ENCODE peak calls at places on chromosome 12, in eight cellular contexts. One of them, this sample, is unnamed.

GRCh38 chr12:6195665-6196535 is 4.3 kb upstream of the CD9 start:
- DNase-seq in esophagus squamous epithelium: no peak
- DNase-seq in fibroblast of lung: peak; percentile 83
- DNase-seq in A673: peak; percentile 78
- DNase-seq in tibial nerve: peak; percentile 97
- DNase-seq in mesenchymal stem cell: peak; percentile 92
- DNase-seq in tibial artery: peak; percentile 88
- DNase-seq in uterus: peak; percentile 94
- DNase-seq in this sample: peak; percentile 70

GRCh38 chr12:26360062-26360461 is 164.7 kb downstream of the SSPN start:
- DNase-seq in esophagus squamous epithelium: no peak
- DNase-seq in fibroblast of lung: no peak
- DNase-seq in A673: no peak
- DNase-seq in tibial nerve: peak; percentile 7
- DNase-seq in mesenchymal stem cell: no peak
- DNase-seq in tibial artery: no peak
- DNase-seq in uterus: no peak
- DNase-seq in this sample: no peak

GRCh38 chr12:51318846-51319570 is 5.0 kb downstream of the BIN2 start:
- DNase-seq in esophagus squamous epithelium: no peak
- DNase-seq in fibroblast of lung: no peak
- DNase-seq in A673: no peak
- DNase-seq in tibial nerve: no peak
- DNase-seq in mesenchymal stem cell: no peak
- DNase-seq in tibial artery: no peak
- DNase-seq in uterus: no peak
- DNase-seq in this sample: peak; percentile 61

GRCh38 chr12:65656904-65657351 is 167.4 kb upstream of the HMGA2 start:
- DNase-seq in esophagus squamous epithelium: no peak
- DNase-seq in fibroblast of lung: peak; percentile 99
- DNase-seq in A673: peak; percentile 95
- DNase-seq in tibial nerve: no peak
- DNase-seq in mesenchymal stem cell: peak; percentile 94
- DNase-seq in tibial artery: no peak
- DNase-seq in uterus: no peak
- DNase-seq in this sample: no peak

GRCh38 chr12:124625867-124626675 is 58.7 kb upstream of the NCOR2 start:
- DNase-seq in esophagus squamous epithelium: peak; percentile 42
- DNase-seq in fibroblast of lung: peak; percentile 70
- DNase-seq in A673: no peak
- DNase-seq in tibial nerve: peak; percentile 88
- DNase-seq in mesenchymal stem cell: peak; percentile 73
- DNase-seq in tibial artery: peak; percentile 93
- DNase-seq in uterus: peak; percentile 81
- DNase-seq in this sample: no peak

GRCh38 chr12:92304335-92305066 is 158.9 kb upstream of the BTG1 start:
- DNase-seq in esophagus squamous epithelium: no peak
- DNase-seq in fibroblast of lung: peak; percentile 48
- DNase-seq in A673: peak; percentile 83
- DNase-seq in tibial nerve: no peak
- DNase-seq in mesenchymal stem cell: no peak
- DNase-seq in tibial artery: no peak
- DNase-seq in uterus: no peak
- DNase-seq in this sample: no peak

GRCh38 chr12:102061096-102061555 is 665 bp downstream of the WASHC3 start:
- DNase-seq in esophagus squamous epithelium: no peak
- DNase-seq in fibroblast of lung: no peak
- DNase-seq in A673: no peak
- DNase-seq in tibial nerve: no peak
- DNase-seq in mesenchymal stem cell: peak; percentile 23
- DNase-seq in tibial artery: no peak
- DNase-seq in uterus: no peak
- DNase-seq in this sample: no peak

GRCh38 chr12:28550757-28551381 is 360.6 kb downstream of the CCDC91 start:
- DNase-seq in esophagus squamous epithelium: no peak
- DNase-seq in fibroblast of lung: peak; percentile 84
- DNase-seq in A673: peak; percentile 19
- DNase-seq in tibial nerve: no peak
- DNase-seq in mesenchymal stem cell: peak; percentile 40
- DNase-seq in tibial artery: no peak
- DNase-seq in uterus: no peak
- DNase-seq in this sample: no peak

GRCh38 chr12:92943482-92944250 is 14.6 kb upstream of the EEA1 start:
- DNase-seq in esophagus squamous epithelium: no peak
- DNase-seq in fibroblast of lung: peak; percentile 75
- DNase-seq in A673: no peak
- DNase-seq in tibial nerve: no peak
- DNase-seq in mesenchymal stem cell: peak; percentile 72
- DNase-seq in tibial artery: no peak
- DNase-seq in uterus: no peak
- DNase-seq in this sample: no peak

GRCh38 chr12:65624554-65625086 is 199.7 kb upstream of the HMGA2 start:
- DNase-seq in esophagus squamous epithelium: no peak
- DNase-seq in fibroblast of lung: no peak
- DNase-seq in A673: peak; percentile 59
- DNase-seq in tibial nerve: no peak
- DNase-seq in mesenchymal stem cell: no peak
- DNase-seq in tibial artery: no peak
- DNase-seq in uterus: no peak
- DNase-seq in this sample: no peak

GRCh38 chr12:118103601-118104382 is at the start of gene VSIG10:
- DNase-seq in esophagus squamous epithelium: no peak
- DNase-seq in fibroblast of lung: peak; percentile 71
- DNase-seq in A673: peak; percentile 51
- DNase-seq in tibial nerve: peak; percentile 23
- DNase-seq in mesenchymal stem cell: peak; percentile 67
- DNase-seq in tibial artery: peak; percentile 71
- DNase-seq in uterus: peak; percentile 72
- DNase-seq in this sample: no peak

GRCh38 chr12:50606675-50607379 is 102.0 kb downstream of the DIP2B start:
- DNase-seq in esophagus squamous epithelium: no peak
- DNase-seq in fibroblast of lung: no peak
- DNase-seq in A673: peak; percentile 58
- DNase-seq in tibial nerve: no peak
- DNase-seq in mesenchymal stem cell: no peak
- DNase-seq in tibial artery: no peak
- DNase-seq in uterus: no peak
- DNase-seq in this sample: no peak

GRCh38 chr12:44375694-44376093 is 500.4 kb downstream of the NELL2 start:
- DNase-seq in esophagus squamous epithelium: no peak
- DNase-seq in fibroblast of lung: no peak
- DNase-seq in A673: no peak
- DNase-seq in tibial nerve: no peak
- DNase-seq in mesenchymal stem cell: no peak
- DNase-seq in tibial artery: no peak
- DNase-seq in uterus: no peak
- DNase-seq in this sample: no peak

GRCh38 chr12:57203791-57204190 is 12.8 kb upstream of the NXPH4 start:
- DNase-seq in esophagus squamous epithelium: no peak
- DNase-seq in fibroblast of lung: no peak
- DNase-seq in A673: no peak
- DNase-seq in tibial nerve: no peak
- DNase-seq in mesenchymal stem cell: no peak
- DNase-seq in tibial artery: no peak
- DNase-seq in uterus: no peak
- DNase-seq in this sample: no peak

GRCh38 chr12:57201219-57201618 is 15.4 kb upstream of the NXPH4 start:
- DNase-seq in esophagus squamous epithelium: no peak
- DNase-seq in fibroblast of lung: no peak
- DNase-seq in A673: no peak
- DNase-seq in tibial nerve: no peak
- DNase-seq in mesenchymal stem cell: no peak
- DNase-seq in tibial artery: no peak
- DNase-seq in uterus: no peak
- DNase-seq in this sample: no peak

GRCh38 chr12:57201631-57202030 is 15.0 kb upstream of the NXPH4 start:
- DNase-seq in esophagus squamous epithelium: no peak
- DNase-seq in fibroblast of lung: no peak
- DNase-seq in A673: no peak
- DNase-seq in tibial nerve: no peak
- DNase-seq in mesenchymal stem cell: no peak
- DNase-seq in tibial artery: no peak
- DNase-seq in uterus: no peak
- DNase-seq in this sample: no peak

GRCh38 chr12:57203201-57203600 is 13.4 kb upstream of the NXPH4 start:
- DNase-seq in esophagus squamous epithelium: no peak
- DNase-seq in fibroblast of lung: no peak
- DNase-seq in A673: no peak
- DNase-seq in tibial nerve: no peak
- DNase-seq in mesenchymal stem cell: no peak
- DNase-seq in tibial artery: no peak
- DNase-seq in uterus: no peak
- DNase-seq in this sample: no peak

GRCh38 chr12:57202321-57202720 is 14.3 kb upstream of the NXPH4 start:
- DNase-seq in esophagus squamous epithelium: no peak
- DNase-seq in fibroblast of lung: no peak
- DNase-seq in A673: no peak
- DNase-seq in tibial nerve: no peak
- DNase-seq in mesenchymal stem cell: no peak
- DNase-seq in tibial artery: no peak
- DNase-seq in uterus: no peak
- DNase-seq in this sample: no peak
- H3K27ac ChIP-seq in esophagus squamous epithelium: no peak overlapping the region
- H3K27ac ChIP-seq in fibroblast of lung: no peak overlapping the region
- H3K27ac ChIP-seq in A673: no peak overlapping the region
- H3K27ac ChIP-seq in tibial nerve: no peak overlapping the region
- H3K27ac ChIP-seq in mesenchymal stem cell: no peak overlapping the region
- H3K27ac ChIP-seq in tibial artery: no peak overlapping the region
- H3K27ac ChIP-seq in uterus: no peak overlapping the region
- H3K27ac ChIP-seq in this sample: no peak overlapping the region

GRCh38 chr12:4379410-4379809 is at the start of gene FGF23:
- DNase-seq in esophagus squamous epithelium: no peak
- DNase-seq in fibroblast of lung: peak; percentile 9
- DNase-seq in A673: peak; percentile 63
- DNase-seq in tibial nerve: no peak
- DNase-seq in mesenchymal stem cell: peak; percentile 10
- DNase-seq in tibial artery: no peak
- DNase-seq in uterus: no peak
- DNase-seq in this sample: no peak

GRCh38 chr12:4383304-4383865 is 3.9 kb upstream of the FGF23 start:
- DNase-seq in esophagus squamous epithelium: no peak
- DNase-seq in fibroblast of lung: no peak
- DNase-seq in A673: no peak
- DNase-seq in tibial nerve: no peak
- DNase-seq in mesenchymal stem cell: no peak
- DNase-seq in tibial artery: no peak
- DNase-seq in uterus: no peak
- DNase-seq in this sample: no peak

GRCh38 chr12:4380332-4380731 is 820 bp upstream of the FGF23 start:
- DNase-seq in esophagus squamous epithelium: no peak
- DNase-seq in fibroblast of lung: no peak
- DNase-seq in A673: no peak
- DNase-seq in tibial nerve: no peak
- DNase-seq in mesenchymal stem cell: no peak
- DNase-seq in tibial artery: no peak
- DNase-seq in uterus: no peak
- DNase-seq in this sample: no peak
- H3K27me3 ChIP-seq in esophagus squamous epithelium: no peaks in the 10 kb centered on the region
- H3K27me3 ChIP-seq in fibroblast of lung: peaks cover 6% of the 10 kb centered on the region
- H3K27me3 ChIP-seq in A673: peaks cover 25% of the 10 kb centered on the region
- H3K27me3 ChIP-seq in tibial nerve: no peaks in the 10 kb centered on the region
- H3K27me3 ChIP-seq in mesenchymal stem cell: peaks cover 33% of the 10 kb centered on the region
- H3K27me3 ChIP-seq in tibial artery: peaks cover 6% of the 10 kb centered on the region
- H3K27me3 ChIP-seq in uterus: no peaks in the 10 kb centered on the region
- H3K27me3 ChIP-seq in this sample: peaks cover 27% of the 10 kb centered on the region

GRCh38 chr12:120798696-120799095 is 73.1 kb downstream of the ACADS start:
- DNase-seq in esophagus squamous epithelium: no peak
- DNase-seq in fibroblast of lung: no peak
- DNase-seq in A673: peak; percentile 15
- DNase-seq in tibial nerve: no peak
- DNase-seq in mesenchymal stem cell: no peak
- DNase-seq in tibial artery: no peak
- DNase-seq in uterus: no peak
- DNase-seq in this sample: no peak

GRCh38 chr12:120797677-120798642 is 72.3 kb downstream of the ACADS start:
- DNase-seq in esophagus squamous epithelium: no peak
- DNase-seq in fibroblast of lung: no peak
- DNase-seq in A673: no peak
- DNase-seq in tibial nerve: no peak
- DNase-seq in mesenchymal stem cell: no peak
- DNase-seq in tibial artery: no peak
- DNase-seq in uterus: no peak
- DNase-seq in this sample: no peak

GRCh38 chr12:120800665-120801064 is 75.0 kb downstream of the ACADS start:
- DNase-seq in esophagus squamous epithelium: no peak
- DNase-seq in fibroblast of lung: no peak
- DNase-seq in A673: no peak
- DNase-seq in tibial nerve: no peak
- DNase-seq in mesenchymal stem cell: no peak
- DNase-seq in tibial artery: no peak
- DNase-seq in uterus: no peak
- DNase-seq in this sample: no peak

GRCh38 chr12:120799417-120800045 is 73.9 kb downstream of the ACADS start:
- DNase-seq in esophagus squamous epithelium: no peak
- DNase-seq in fibroblast of lung: no peak
- DNase-seq in A673: no peak
- DNase-seq in tibial nerve: no peak
- DNase-seq in mesenchymal stem cell: no peak
- DNase-seq in tibial artery: no peak
- DNase-seq in uterus: no peak
- DNase-seq in this sample: no peak

GRCh38 chr12:120801146-120801545 is 75.5 kb downstream of the ACADS start:
- DNase-seq in esophagus squamous epithelium: no peak
- DNase-seq in fibroblast of lung: no peak
- DNase-seq in A673: no peak
- DNase-seq in tibial nerve: no peak
- DNase-seq in mesenchymal stem cell: no peak
- DNase-seq in tibial artery: no peak
- DNase-seq in uterus: no peak
- DNase-seq in this sample: no peak
- H3K27ac ChIP-seq in esophagus squamous epithelium: no peak overlapping the region
- H3K27ac ChIP-seq in fibroblast of lung: no peak overlapping the region
- H3K27ac ChIP-seq in A673: no peak overlapping the region
- H3K27ac ChIP-seq in tibial nerve: no peak overlapping the region
- H3K27ac ChIP-seq in mesenchymal stem cell: peak overlapping the region; percentile 64
- H3K27ac ChIP-seq in tibial artery: no peak overlapping the region
- H3K27ac ChIP-seq in uterus: no peak overlapping the region
- H3K27ac ChIP-seq in this sample: no peak overlapping the region

GRCh38 chr12:114668905-114669304 is 15.1 kb downstream of the TBX3 start:
- DNase-seq in esophagus squamous epithelium: no peak
- DNase-seq in fibroblast of lung: no peak
- DNase-seq in A673: no peak
- DNase-seq in tibial nerve: no peak
- DNase-seq in mesenchymal stem cell: no peak
- DNase-seq in tibial artery: no peak
- DNase-seq in uterus: peak; percentile 56
- DNase-seq in this sample: no peak

GRCh38 chr12:114669501-114670256 is 14.3 kb downstream of the TBX3 start:
- DNase-seq in esophagus squamous epithelium: no peak
- DNase-seq in fibroblast of lung: peak; percentile 60
- DNase-seq in A673: no peak
- DNase-seq in tibial nerve: no peak
- DNase-seq in mesenchymal stem cell: peak; percentile 91
- DNase-seq in tibial artery: no peak
- DNase-seq in uterus: peak; percentile 69
- DNase-seq in this sample: no peak

GRCh38 chr12:114671321-114671663 is 12.7 kb downstream of the TBX3 start:
- DNase-seq in esophagus squamous epithelium: no peak
- DNase-seq in fibroblast of lung: no peak
- DNase-seq in A673: no peak
- DNase-seq in tibial nerve: no peak
- DNase-seq in mesenchymal stem cell: no peak
- DNase-seq in tibial artery: no peak
- DNase-seq in uterus: no peak
- DNase-seq in this sample: no peak

GRCh38 chr12:114671664-114672476 is 12.1 kb downstream of the TBX3 start:
- DNase-seq in esophagus squamous epithelium: no peak
- DNase-seq in fibroblast of lung: no peak
- DNase-seq in A673: no peak
- DNase-seq in tibial nerve: no peak
- DNase-seq in mesenchymal stem cell: peak; percentile 72
- DNase-seq in tibial artery: no peak
- DNase-seq in uterus: peak; percentile 86
- DNase-seq in this sample: no peak

GRCh38 chr12:114670257-114670955 is 13.6 kb downstream of the TBX3 start:
- DNase-seq in esophagus squamous epithelium: no peak
- DNase-seq in fibroblast of lung: no peak
- DNase-seq in A673: no peak
- DNase-seq in tibial nerve: no peak
- DNase-seq in mesenchymal stem cell: no peak
- DNase-seq in tibial artery: no peak
- DNase-seq in uterus: no peak
- DNase-seq in this sample: no peak
- H3K27me3 ChIP-seq in esophagus squamous epithelium: peaks cover 5% of the 10 kb centered on the region
- H3K27me3 ChIP-seq in fibroblast of lung: no peaks in the 10 kb centered on the region
- H3K27me3 ChIP-seq in A673: peaks cover 3% of the 10 kb centered on the region
- H3K27me3 ChIP-seq in tibial nerve: peaks cover 25% of the 10 kb centered on the region
- H3K27me3 ChIP-seq in mesenchymal stem cell: peaks cover 75% of the 10 kb centered on the region
- H3K27me3 ChIP-seq in tibial artery: peaks cover 26% of the 10 kb centered on the region
- H3K27me3 ChIP-seq in uterus: peaks cover 5% of the 10 kb centered on the region
- H3K27me3 ChIP-seq in this sample: peaks cover 88% of the 10 kb centered on the region

This sample was measured in CD4-positive, alpha-beta T cell.